ENCODE peak calls at places on chromosomes 16 and 17, in six cellular contexts. R is HAP-1; P is PC-3; U is BE2C; Q is GM23338; W is CD8-positive, alpha-beta T cell. S is an unnamed sample. For H3K4me1, the result is how much of the 10 kb centered on the place peaks cover.

GRCh38 chr17:43834106-43834505 is 1.2 kb upstream of the MPP3 start:
- DNase-seq in P (peak), Q (no peak), U (no peak), W (no peak), R (no peak), S (no peak)

GRCh38 chr17:73430848-73431247 is 119.0 kb upstream of the CDC42EP4 start:
- DNase-seq in Q (no peak), W (peak), R (no peak), U (no peak), P (peak), S (no peak)

GRCh38 chr17:38869647-38870258 is at the start of gene LASP1:
- DNase-seq in P (peak), Q (peak), W (peak), U (peak), R (peak), S (peak)

GRCh38 chr17:6948562-6948961 is 47.3 kb upstream of the ALOX12 start:
- DNase-seq in Q (no peak), R (no peak), W (no peak), P (peak), U (no peak), S (no peak)

GRCh38 chr17:73064084-73064938 is 28.2 kb downstream of the SLC39A11 start:
- DNase-seq in P (no peak), U (peak), Q (no peak), W (no peak), R (no peak), S (no peak)

GRCh38 chr17:49214665-49215360 is 4.3 kb downstream of the ABI3 start:
- DNase-seq in P (no peak), Q (no peak), U (no peak), R (no peak), W (no peak), S (no peak)

GRCh38 chr16:78775161-78775561 is 675.7 kb downstream of the WWOX start:
- DNase-seq in Q (no peak), W (no peak), U (no peak), R (no peak), P (no peak), S (no peak)

GRCh38 chr16:23597003-23597756 is 1.1 kb upstream of the NDUFAB1 start:
- DNase-seq in U (peak), P (peak), Q (peak), W (no peak), R (peak), S (no peak)

GRCh38 chr17:77424585-77425344 is 284.0 kb downstream of the SEC14L1 start:
- DNase-seq in P (no peak), U (peak), W (no peak), Q (no peak), R (no peak), S (no peak)

GRCh38 chr16:28984619-28985135 is at the start of gene LAT:
- DNase-seq in R (no peak), U (no peak), Q (no peak), W (peak), P (no peak), S (peak)

GRCh38 chr16:6165330-6165984 is 1067.9 kb upstream of the EEF2KMT start:
- DNase-seq in Q (peak), R (no peak), U (no peak), P (peak), W (no peak), S (no peak)

GRCh38 chr16:69320731-69321073 is 9.6 kb downstream of the VPS4A start:
- DNase-seq in W (no peak), U (no peak), P (no peak), R (no peak), Q (no peak), S (no peak)

GRCh38 chr16:20307240-20307671 is 20.1 kb downstream of the GP2 start:
- DNase-seq in R (no peak), Q (no peak), P (no peak), U (no peak), W (no peak), S (no peak)

GRCh38 chr17:36652716-36653115 is 51.3 kb downstream of the MRM1 start:
- DNase-seq in P (peak), Q (no peak), U (no peak), R (no peak), W (no peak), S (no peak)

GRCh38 chr17:47967607-47968252 is 3.2 kb upstream of the CDK5RAP3 start:
- DNase-seq in P (peak), Q (no peak), W (no peak), R (no peak), U (no peak), S (no peak)

GRCh38 chr17:31693433-31694210 is 165.4 kb downstream of the COPRS start:
- DNase-seq in P (no peak), Q (no peak), W (no peak), U (no peak), R (no peak), S (no peak)

GRCh38 chr17:6510321-6511023 is 45.9 kb downstream of the PITPNM3 start:
- DNase-seq in W (no peak), P (no peak), U (no peak), R (no peak), Q (no peak), S (no peak)

GRCh38 chr17:80219777-80220708 is at the start of the genes SGSH and SLC26A11:
- DNase-seq in U (peak), P (peak), R (peak), W (peak), Q (peak), S (peak)

GRCh38 chr16:65988019-65988418 is 378.5 kb upstream of the CDH5 start:
- DNase-seq in P (no peak), U (no peak), Q (no peak), R (no peak), W (no peak), S (no peak)

GRCh38 chr17:50898369-50899004 is 32.3 kb upstream of the TOB1 start:
- DNase-seq in Q (no peak), U (no peak), W (no peak), P (no peak), R (no peak), S (no peak)

GRCh38 chr16:27450836-27451341 is 48.9 kb downstream of the IL21R start:
- DNase-seq in W (peak), R (no peak), P (no peak), Q (no peak), U (no peak), S (peak)

GRCh38 chr16:1019234-1019933 is 37.8 kb downstream of the SOX8 start:
- DNase-seq in W (no peak), P (peak), R (peak), Q (no peak), U (peak), S (no peak)
- H3K4me3 ChIP-seq in W (no peak), P (peak), R (no peak), Q (no peak), U (peak), S (no peak)

GRCh38 chr16:89318871-89319627 is 101.5 kb downstream of the ZNF778 start:
- DNase-seq in W (peak), R (no peak), Q (no peak), U (no peak), P (no peak), S (no peak)
- H3K4me1 ChIP-seq in W (half or more), R (under half), Q (half or more), U (half or more), P (half or more), S (half or more)

GRCh38 chr16:85028638-85029412 is 1.2 kb downstream of the KIAA0513 start:
- DNase-seq in Q (no peak), P (peak), W (peak), U (peak), R (peak), S (peak)

GRCh38 chr16:85027349-85027967 is at the start of gene KIAA0513:
- DNase-seq in W (peak), Q (peak), P (peak), R (peak), U (peak), S (peak)

GRCh38 chr16:85027968-85028637 is 508 bp downstream of the KIAA0513 start:
- DNase-seq in P (no peak), W (no peak), U (peak), R (no peak), Q (peak), S (no peak)

GRCh38 chr16:85025781-85026653 is 1.6 kb upstream of the KIAA0513 start:
- DNase-seq in R (no peak), U (no peak), W (no peak), Q (no peak), P (no peak), S (no peak)

DNA sequence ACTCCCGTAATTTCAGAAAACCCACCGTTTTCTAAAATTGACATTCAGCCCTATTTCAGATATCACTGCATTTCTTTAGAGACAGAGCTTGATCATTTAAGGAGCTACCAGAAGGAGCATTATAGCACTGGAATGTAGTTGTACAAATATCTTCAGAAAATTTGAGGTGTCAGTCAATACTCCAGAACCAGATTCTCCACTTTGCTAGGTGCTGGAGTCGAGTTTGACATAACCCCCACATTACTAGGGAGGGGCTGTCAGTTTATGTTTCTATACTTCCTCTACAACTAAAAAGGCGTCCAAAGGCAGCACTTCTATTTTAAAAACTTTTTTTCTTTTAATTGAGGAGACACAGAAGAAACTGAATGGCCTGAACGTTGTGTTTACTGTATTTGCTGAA is 899 bp upstream of the KIAA0513 start:
- DNase-seq in W (no peak), R (no peak), Q (no peak), P (peak), U (no peak), S (no peak)
- H3K4me3 ChIP-seq in W (no peak), R (peak), Q (peak), P (peak), U (no peak), S (no peak)

DNA sequence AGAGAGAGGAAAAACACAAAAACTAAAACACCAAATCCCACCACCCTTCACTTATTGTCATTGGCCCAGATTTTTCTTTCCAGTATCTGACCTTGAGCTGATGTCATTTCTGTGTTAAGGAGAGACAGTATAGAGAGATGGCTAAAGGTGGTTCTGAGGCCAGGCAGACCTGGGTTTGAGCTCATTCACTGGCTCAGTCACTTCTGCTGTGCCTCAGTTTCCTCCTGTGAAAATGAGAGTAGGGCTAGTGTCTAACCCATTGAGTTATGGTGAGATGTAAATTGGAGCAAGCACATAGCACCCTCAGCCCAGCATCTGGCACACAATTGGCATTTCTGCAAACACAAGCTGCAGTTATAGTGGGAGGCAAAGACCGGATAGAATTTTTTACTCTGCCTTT is 6.3 kb upstream of the KIFC3 start:
- DNase-seq in P (no peak), U (no peak), R (no peak), W (no peak), Q (no peak), S (no peak)
- H3K4me1 ChIP-seq in P (half or more), U (under half), R (under half), W (under half), Q (under half), S (under half)

DNA sequence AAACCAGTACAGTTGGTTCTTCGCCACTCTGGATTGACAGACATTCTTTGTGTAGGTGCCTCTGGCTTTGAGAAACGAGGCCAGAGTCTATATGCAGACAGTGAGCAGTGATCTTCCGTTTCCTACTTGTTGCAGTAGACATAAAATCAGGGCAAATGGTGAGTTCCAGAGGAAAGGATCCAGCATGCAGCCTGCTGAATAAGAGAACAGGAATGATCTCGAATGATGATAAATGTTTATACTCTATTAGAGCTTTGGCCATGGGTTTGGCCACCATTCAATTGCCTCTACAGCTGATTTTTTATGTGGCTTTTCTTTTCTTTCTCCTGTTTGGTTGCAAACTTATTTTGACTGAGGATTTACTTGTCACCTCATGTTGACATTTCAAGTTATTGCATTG is 286.7 kb downstream of the IRX3 start:
- DNase-seq in U (no peak), W (no peak), R (no peak), Q (no peak), P (no peak), S (no peak)
- H3K4me3 ChIP-seq in U (no peak), W (no peak), R (no peak), Q (no peak), P (no peak), S (no peak)

GRCh38 chr16:67411339-67411738 is 4.9 kb downstream of the ZDHHC1 start:
- DNase-seq in W (no peak), Q (no peak), R (no peak), U (no peak), P (no peak), S (no peak)
- H3K4me1 ChIP-seq in W (under half), Q (under half), R (under half), U (under half), P (under half), S (under half)

GRCh38 chr16:3106205-3106928 is 6.0 kb upstream of the ZNF205 start:
- DNase-seq in R (peak), P (peak), W (peak), U (peak), Q (peak), S (peak)
- H3K4me3 ChIP-seq in R (peak), P (peak), W (peak), U (peak), Q (peak), S (peak)

S was measured in CD8-positive, alpha-beta memory T cell.